ENCODE peak calls at places on chromosomes 13 and 19, in six cellular contexts. P, W, G, Q, Y and H are unnamed samples.

GRCh38 chr13:46179576-46180368 is 2.2 kb downstream of the LCP1 start:
- DNase-seq in P (no peak), W (no peak), G (no peak), Q (peak), Y (no peak), H (no peak)

GRCh38 chr13:78603240-78603947 is at the start of gene POU4F1:
- DNase-seq in P (no peak), W (no peak), G (peak), Q (peak), Y (no peak), H (no peak)

GRCh38 chr13:99528547-99528946 is 27.3 kb downstream of the TM9SF2 start:
- DNase-seq in P (no peak), W (no peak), G (no peak), Q (peak), Y (no peak), H (no peak)

GRCh38 chr19:19540707-19541515 is 2.8 kb downstream of the CILP2 start:
- DNase-seq in P (no peak), W (peak), G (peak), Q (peak), Y (no peak), H (no peak)

GRCh38 chr13:28539625-28540286 is 44.8 kb upstream of the FLT1 start:
- DNase-seq in P (no peak), W (no peak), G (no peak), Q (no peak), Y (no peak), H (no peak)

GRCh38 chr13:20652946-20653345 is 50.6 kb upstream of the IL17D start:
- DNase-seq in P (no peak), W (no peak), G (no peak), Q (no peak), Y (no peak), H (no peak)

GRCh38 chr19:17292301-17293074 is 10.7 kb downstream of the ABHD8 start:
- DNase-seq in P (peak), W (no peak), G (peak), Q (peak), Y (peak), H (peak)

GRCh38 chr13:104577029-104577820 is 1511.0 kb upstream of the SLC10A2 start:
- DNase-seq in P (no peak), W (no peak), G (no peak), Q (no peak), Y (no peak), H (no peak)

GRCh38 chr13:104326523-104326922 is 1260.3 kb upstream of the SLC10A2 start:
- DNase-seq in P (no peak), W (no peak), G (no peak), Q (no peak), Y (no peak), H (no peak)

GRCh38 chr13:39699274-39699673 is 43.8 kb downstream of the COG6 start:
- DNase-seq in P (no peak), W (no peak), G (no peak), Q (no peak), Y (no peak), H (no peak)

GRCh38 chr13:97228850-97229521 is 6.9 kb downstream of the MBNL2 start:
- DNase-seq in P (no peak), W (no peak), G (no peak), Q (no peak), Y (no peak), H (no peak)

GRCh38 chr19:48990400-48990799 is 2.7 kb downstream of the GYS1 start:
- DNase-seq in P (no peak), W (no peak), G (no peak), Q (no peak), Y (no peak), H (no peak)

GRCh38 chr13:93848247-93848646 is 621.6 kb downstream of the GPC6 start:
- DNase-seq in P (no peak), W (no peak), G (no peak), Q (no peak), Y (no peak), H (no peak)

GRCh38 chr13:53090507-53090906 is 61.9 kb downstream of the OLFM4 start:
- DNase-seq in P (no peak), W (no peak), G (no peak), Q (no peak), Y (no peak), H (no peak)

GRCh38 chr19:12992729-12993128 is 2.5 kb upstream of the NFIX start:
- DNase-seq in P (no peak), W (no peak), G (no peak), Q (no peak), Y (no peak), H (no peak)

GRCh38 chr13:46663644-46664043 is 110.7 kb downstream of the LRCH1 start:
- DNase-seq in P (no peak), W (no peak), G (no peak), Q (no peak), Y (no peak), H (no peak)

GRCh38 chr13:30681489-30682242 is 53.7 kb upstream of the ALOX5AP start:
- DNase-seq in P (no peak), W (no peak), G (no peak), Q (no peak), Y (no peak), H (no peak)

GRCh38 chr19:14686411-14686810 is 3.4 kb upstream of the ZNF333 start:
- DNase-seq in P (no peak), W (no peak), G (no peak), Q (peak), Y (no peak), H (no peak)

GRCh38 chr19:13744179-13744578 is 20.1 kb upstream of the MRI1 start:
- DNase-seq in P (no peak), W (no peak), G (no peak), Q (no peak), Y (no peak), H (no peak)

GRCh38 chr13:42239644-42240043 is 32.3 kb upstream of the AKAP11 start:
- DNase-seq in P (no peak), W (no peak), G (no peak), Q (no peak), Y (no peak), H (no peak)

GRCh38 chr13:35388979-35389378 is 87.5 kb downstream of the MAB21L1 start:
- DNase-seq in P (peak), W (no peak), G (no peak), Q (no peak), Y (no peak), H (no peak)

GRCh38 chr19:495440-496332 is 600 bp upstream of the MADCAM1 start:
- DNase-seq in P (no peak), W (no peak), G (no peak), Q (peak), Y (no peak), H (peak)

GRCh38 chr13:99307648-99308339 is 595 bp upstream of the GPR183 start:
- DNase-seq in P (no peak), W (peak), G (peak), Q (peak), Y (no peak), H (no peak)

GRCh38 chr19:17448190-17448967 is at the start of gene TMEM221:
- DNase-seq in P (no peak), W (peak), G (no peak), Q (peak), Y (peak), H (no peak)

GRCh38 chr13:32426191-32426980 is 1.5 kb downstream of the N4BP2L1 start:
- DNase-seq in P (no peak), W (no peak), G (no peak), Q (peak), Y (no peak), H (no peak)

GRCh38 chr13:48749699-48750473 is 96.2 kb downstream of the CYSLTR2 start:
- DNase-seq in P (peak), W (peak), G (peak), Q (peak), Y (peak), H (peak)

GRCh38 chr19:12723643-12724426 is at the start of gene TNPO2:
- DNase-seq in P (no peak), W (peak), G (peak), Q (peak), Y (no peak), H (no peak)

GRCh38 chr19:38676878-38677646 is 29.6 kb downstream of the ACTN4 start:
- DNase-seq in P (no peak), W (no peak), G (no peak), Q (no peak), Y (no peak), H (no peak)

GRCh38 chr13:80050252-80050651 is 290.7 kb downstream of the SPRY2 start:
- DNase-seq in P (peak), W (no peak), G (no peak), Q (no peak), Y (no peak), H (no peak)

GRCh38 chr13:60230593-60230992 is 66.9 kb upstream of the DIAPH3 start:
- DNase-seq in P (no peak), W (no peak), G (no peak), Q (no peak), Y (no peak), H (no peak)

GRCh38 chr13:52833261-52833660 is 15.2 kb downstream of the PCDH8 start:
- DNase-seq in P (no peak), W (no peak), G (no peak), Q (no peak), Y (no peak), H (no peak)

DNA sequence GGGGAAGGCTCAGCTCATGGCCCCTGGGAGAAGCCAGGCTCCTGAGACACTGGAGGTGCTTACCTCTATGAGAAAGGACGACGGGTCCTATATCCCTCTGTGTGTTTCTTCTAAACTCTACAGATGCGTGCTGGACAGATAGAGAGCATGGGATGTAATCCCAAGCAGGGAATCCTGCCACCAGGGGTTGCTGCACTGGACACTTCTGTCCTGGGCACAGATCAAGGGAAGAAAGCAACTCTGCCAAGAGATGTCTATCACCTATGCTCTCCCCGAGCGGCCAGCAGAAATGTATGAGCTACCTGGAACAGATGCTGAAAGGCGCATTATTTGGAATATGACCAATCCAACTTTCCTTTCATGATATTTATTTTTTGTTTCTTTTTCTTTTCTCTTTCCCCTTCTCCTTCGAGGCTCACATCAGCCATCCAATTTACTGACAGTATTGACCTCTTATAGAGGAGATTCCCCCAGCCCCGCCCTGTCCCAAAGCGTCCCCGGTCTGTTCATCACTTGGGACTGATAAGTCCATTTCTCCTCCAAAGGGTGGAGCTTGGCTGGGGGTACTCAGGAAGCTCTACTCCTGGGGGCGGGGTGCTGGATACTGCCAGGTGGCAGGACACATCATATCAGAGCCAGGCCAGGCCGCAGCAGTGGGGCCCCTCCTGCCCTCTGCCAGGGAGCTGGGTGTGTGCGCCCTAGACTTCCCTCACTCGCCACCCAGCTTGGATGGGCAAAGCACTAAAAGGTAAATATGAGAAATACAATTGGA is 34.2 kb downstream of the TSHZ3 start:
- DNase-seq in P (no peak), W (no peak), G (no peak), Q (no peak), Y (no peak), H (no peak)
- TF ChIP-seq CTCF in P (peak), W (no peak), G (no peak), Q (no peak), Y (no peak), H (peak)

GRCh38 chr19:50837300-50837699 is 3.9 kb upstream of the KLK15 start:
- DNase-seq in P (no peak), W (no peak), G (no peak), Q (no peak), Y (no peak), H (no peak)
- TF ChIP-seq CTCF in P (no peak), W (no peak), G (no peak), Q (no peak), Y (no peak), H (no peak)

DNA sequence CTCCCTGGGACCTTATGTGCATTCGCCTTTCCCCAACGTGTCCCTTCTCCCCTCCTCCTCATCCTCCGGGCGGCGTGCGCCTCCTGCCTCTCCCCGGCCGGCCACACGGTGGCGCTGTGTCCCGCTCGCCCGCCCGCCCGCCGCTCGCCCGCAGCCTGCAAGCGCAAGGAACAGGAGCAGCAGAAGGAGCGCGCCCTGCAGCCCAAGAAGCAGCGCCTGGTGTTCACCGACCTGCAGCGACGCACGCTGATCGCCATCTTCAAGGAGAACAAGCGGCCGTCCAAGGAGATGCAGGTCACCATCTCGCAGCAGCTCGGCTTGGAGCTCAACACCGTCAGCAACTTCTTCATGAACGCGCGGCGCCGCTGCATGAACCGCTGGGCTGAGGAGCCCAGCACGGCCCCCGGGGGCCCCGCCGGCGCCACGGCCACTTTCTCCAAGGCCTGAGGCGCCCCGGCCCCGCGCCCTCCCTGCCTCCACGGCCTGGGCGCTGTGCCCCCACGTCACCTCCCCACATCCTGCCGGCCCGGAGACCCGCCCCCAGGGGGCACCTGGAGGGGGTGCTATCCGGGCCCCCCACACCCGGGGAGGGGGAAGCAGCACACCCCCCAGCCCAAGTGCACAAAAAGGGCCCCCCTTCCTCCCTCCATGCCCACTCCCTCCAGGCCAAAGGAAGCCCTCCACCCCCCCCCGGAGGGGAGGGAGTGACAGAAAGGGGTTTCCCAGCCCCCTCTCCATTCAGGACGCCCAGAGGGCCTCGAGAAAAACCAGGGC is 21.9 kb downstream of the ONECUT3 start:
- DNase-seq in P (no peak), W (no peak), G (peak), Q (no peak), Y (no peak), H (no peak)
- TF ChIP-seq CTCF in P (no peak), W (peak), G (peak), Q (no peak), Y (peak), H (peak)

DNA sequence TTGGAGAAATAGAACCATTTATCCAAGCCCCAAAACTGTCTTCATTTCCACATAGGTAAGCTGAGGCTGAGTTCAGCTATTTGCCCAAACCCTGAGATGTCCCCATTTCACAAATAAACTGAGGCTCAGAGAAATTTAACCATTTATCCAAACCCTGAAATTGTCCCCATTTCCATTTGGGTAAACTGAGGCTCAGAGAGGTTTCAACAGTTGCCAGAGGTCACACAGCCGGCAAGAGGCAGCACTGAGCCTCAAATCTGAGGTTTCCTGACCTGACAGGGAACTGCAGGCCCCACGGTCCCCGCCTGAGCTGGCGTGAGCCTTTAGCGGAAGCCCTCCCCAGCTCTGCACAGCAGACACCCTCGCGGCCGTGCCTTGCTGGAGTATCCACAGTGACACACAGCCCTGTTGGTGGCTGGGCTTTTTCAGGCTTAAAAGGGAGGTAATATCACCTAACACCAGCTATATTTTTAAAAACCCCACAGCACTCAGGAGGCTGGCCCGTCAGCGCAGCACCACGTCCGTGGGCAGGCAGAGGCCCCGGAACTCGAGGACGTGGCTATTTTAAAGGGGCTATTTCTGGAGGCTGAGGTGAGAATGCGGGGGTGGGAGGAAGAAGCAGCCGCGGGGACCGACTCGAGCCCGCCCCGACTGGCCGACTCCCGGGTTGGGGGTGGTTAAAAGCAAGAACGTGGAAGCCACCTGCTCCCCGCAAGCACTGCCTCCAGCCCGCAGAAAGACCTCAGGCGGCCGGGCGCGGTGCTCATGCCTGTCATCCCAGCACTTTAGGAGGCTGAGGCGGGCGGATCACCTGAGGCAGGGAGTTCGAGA is 18.5 kb downstream of the PTPRS start:
- DNase-seq in P (no peak), W (no peak), G (no peak), Q (no peak), Y (no peak), H (no peak)
- TF ChIP-seq CTCF in P (no peak), W (no peak), G (no peak), Q (no peak), Y (no peak), H (no peak)

GRCh38 chr13:73000027-73000674 is 58.7 kb upstream of the KLF5 start:
- DNase-seq in P (no peak), W (no peak), G (no peak), Q (no peak), Y (no peak), H (no peak)
- TF ChIP-seq CTCF in P (no peak), W (no peak), G (no peak), Q (no peak), Y (no peak), H (no peak)

DNA sequence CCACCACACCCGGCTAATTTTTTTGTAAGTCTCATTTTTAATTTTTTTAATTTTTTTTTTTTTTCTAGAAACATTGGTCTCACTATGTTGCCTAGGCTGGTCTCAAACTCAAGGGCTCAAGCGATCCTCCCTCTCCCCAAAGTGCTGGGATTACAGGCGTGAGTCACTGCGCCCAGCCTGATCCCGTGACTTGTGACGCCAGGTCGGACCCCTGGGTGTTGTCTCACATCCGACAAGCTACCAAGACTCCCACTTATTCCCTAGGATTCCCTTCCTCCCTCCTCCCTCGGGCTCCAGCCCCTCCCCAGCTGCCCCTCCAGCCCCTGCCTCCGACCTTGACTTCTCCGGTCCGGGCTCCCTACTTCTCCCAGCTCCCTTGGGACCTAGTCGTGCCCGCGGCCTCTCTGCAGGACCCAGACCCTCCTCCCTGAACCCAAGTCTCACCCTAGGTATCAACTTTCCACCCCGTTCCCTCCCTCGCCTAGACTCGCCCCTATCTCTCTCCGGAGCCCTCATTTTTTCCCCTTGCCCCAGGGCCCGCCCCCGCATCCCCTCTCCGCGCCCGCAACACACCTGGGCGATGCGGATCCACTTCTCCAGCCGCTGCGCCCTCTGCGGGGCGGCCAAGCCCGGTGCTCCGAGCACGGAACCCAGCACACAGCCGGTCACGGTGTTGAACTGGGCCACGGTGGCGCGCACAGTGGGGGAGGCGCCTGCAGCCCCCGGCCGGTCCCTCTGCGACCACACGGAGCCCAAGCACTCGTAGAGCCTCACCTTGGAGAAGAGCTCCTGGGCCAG is 13.1 kb downstream of the RGL3 start:
- DNase-seq in P (no peak), W (no peak), G (no peak), Q (peak), Y (no peak), H (no peak)
- TF ChIP-seq CTCF in P (peak), W (no peak), G (no peak), Q (no peak), Y (no peak), H (peak)

GRCh38 chr19:34559045-34559444 is 77.5 kb downstream of the WTIP start:
- DNase-seq in P (no peak), W (peak), G (no peak), Q (no peak), Y (no peak), H (no peak)

GRCh38 chr19:34560229-34560628 is 78.7 kb downstream of the WTIP start:
- DNase-seq in P (no peak), W (no peak), G (no peak), Q (no peak), Y (no peak), H (no peak)

GRCh38 chr19:34555447-34555846 is 73.9 kb downstream of the WTIP start:
- DNase-seq in P (no peak), W (no peak), G (no peak), Q (no peak), Y (no peak), H (no peak)

GRCh38 chr19:34556500-34556899 is 74.9 kb downstream of the WTIP start:
- DNase-seq in P (no peak), W (peak), G (no peak), Q (no peak), Y (no peak), H (no peak)
- TF ChIP-seq CTCF in P (no peak), W (peak), G (no peak), Q (no peak), Y (no peak), H (peak)